ENCODE peak calls at places on chromosomes 7 and 10, in five cellular contexts. A is brain microvascular endothelial cell, W is OCI-LY7, R is neuronal stem cell, M is gastrocnemius medialis. N is an unnamed sample.

GRCh38 chr7:152176797-152177196 is 151.3 kb downstream of the GALNT11 start:
- DNase-seq in M (no peak), W (no peak), R (no peak), A (no peak), N (no peak)

GRCh38 chr10:104274762-104275721 is 6.1 kb downstream of the GSTO2 start:
- DNase-seq in M (no peak), A (no peak), R (no peak), W (peak), N (no peak)

GRCh38 chr7:251446-252175 is 38.4 kb upstream of the FOXL3 start:
- DNase-seq in M (no peak), W (no peak), A (no peak), R (no peak), N (no peak)

GRCh38 chr7:116706668-116707126 is 34.7 kb downstream of the MET start:
- DNase-seq in A (peak), W (no peak), M (peak), R (no peak), N (no peak)

GRCh38 chr7:101678713-101679112 is 49.6 kb upstream of the MYL10 start:
- DNase-seq in A (peak), M (no peak), W (no peak), R (no peak), N (peak)

GRCh38 chr10:120460776-120461175 is 3.7 kb downstream of the PLPP4 start:
- DNase-seq in R (no peak), A (peak), M (no peak), W (no peak), N (no peak)

GRCh38 chr7:47720141-47720906 is 138.4 kb upstream of the TNS3 start:
- DNase-seq in R (no peak), A (peak), W (peak), M (peak), N (no peak)

GRCh38 chr10:103197177-103197576 is 4.1 kb upstream of the NT5C2 start:
- DNase-seq in A (peak), W (no peak), R (no peak), M (peak), N (peak)

GRCh38 chr7:12719141-12719919 is 31.9 kb downstream of the ARL4A start:
- DNase-seq in A (peak), W (no peak), M (no peak), R (no peak), N (peak)

GRCh38 chr10:62196528-62196927 is 72.1 kb downstream of the RTKN2 start:
- DNase-seq in W (no peak), A (no peak), R (no peak), M (no peak), N (no peak)

GRCh38 chr7:159102681-159103381 is 41.8 kb downstream of the VIPR2 start:
- DNase-seq in M (no peak), R (no peak), A (no peak), W (no peak), N (peak)

GRCh38 chr7:141045126-141045841 is 28.6 kb upstream of the TMEM178B start:
- DNase-seq in R (no peak), W (no peak), A (peak), M (no peak), N (no peak)

GRCh38 chr10:22433875-22434274 is 88.6 kb downstream of the SPAG6 start:
- DNase-seq in W (no peak), A (peak), R (no peak), M (no peak), N (no peak)

GRCh38 chr10:33337335-33337854 is 2.9 kb upstream of the NRP1 start:
- DNase-seq in R (peak), A (peak), W (no peak), M (no peak), N (peak)

GRCh38 chr10:43851030-43851429 is 202.3 kb upstream of the ZNF32 start:
- DNase-seq in W (no peak), M (no peak), A (no peak), R (no peak), N (no peak)

GRCh38 chr10:29542723-29543122 is 92.0 kb downstream of the SVIL start:
- DNase-seq in W (no peak), M (no peak), A (no peak), R (no peak), N (no peak)

GRCh38 chr10:54469587-54470323 is 331.3 kb downstream of the PCDH15 start:
- DNase-seq in A (no peak), R (no peak), M (no peak), W (no peak), N (no peak)

GRCh38 chr7:114405427-114405826 is 9.2 kb upstream of the FOXP2 start:
- DNase-seq in R (no peak), A (no peak), M (no peak), W (no peak), N (no peak)

GRCh38 chr10:128130051-128130450 is 3.8 kb upstream of the MKI67 start:
- DNase-seq in R (no peak), W (no peak), M (no peak), A (no peak), N (no peak)

GRCh38 chr7:100007887-100008286 is 7.5 kb upstream of the ZKSCAN1 start:
- DNase-seq in R (no peak), A (no peak), W (no peak), M (no peak), N (no peak)

GRCh38 chr10:58351616-58352578 is 17.1 kb downstream of the UBE2D1 start:
- DNase-seq in M (no peak), W (no peak), R (no peak), A (no peak), N (no peak)

GRCh38 chr10:114647545-114648138 is 10.4 kb downstream of the ABLIM1 start:
- DNase-seq in W (no peak), R (no peak), M (no peak), A (peak), N (no peak)

GRCh38 chr7:101402081-101402779 is 39.6 kb downstream of the COL26A1 start:
- DNase-seq in W (no peak), R (peak), A (peak), M (no peak), N (no peak)

GRCh38 chr7:137501561-137501960 is 158.0 kb upstream of the PTN start:
- DNase-seq in W (no peak), M (no peak), R (no peak), A (no peak), N (no peak)

GRCh38 chr7:16668049-16668858 is 22.3 kb downstream of the BZW2 start:
- DNase-seq in W (no peak), A (peak), R (no peak), M (peak), N (peak)

GRCh38 chr7:94059747-94060146 is 55.6 kb upstream of the BET1 start:
- DNase-seq in R (no peak), M (no peak), W (peak), A (peak), N (no peak)

GRCh38 chr7:1662101-1662500 is 8.0 kb upstream of the ELFN1 start:
- DNase-seq in A (no peak), M (no peak), R (no peak), W (no peak), N (no peak)

GRCh38 chr10:116410351-116410750 is 17.3 kb upstream of the PNLIPRP3 start:
- DNase-seq in A (no peak), R (no peak), M (no peak), W (no peak), N (no peak)

GRCh38 chr7:41544241-41544640 is 158.6 kb downstream of the INHBA start:
- DNase-seq in R (no peak), M (no peak), A (no peak), W (no peak), N (no peak)

GRCh38 chr10:58998924-58999713 is 177.3 kb upstream of the PHYHIPL start:
- DNase-seq in W (no peak), A (no peak), R (no peak), M (peak), N (peak)

GRCh38 chr7:109879429-109879828 is 1211.5 kb upstream of the LRRN3 start:
- DNase-seq in W (no peak), R (no peak), A (no peak), M (no peak), N (no peak)

GRCh38 chr7:27814054-27814453 is 74.1 kb downstream of the TAX1BP1 start:
- DNase-seq in A (no peak), M (no peak), R (no peak), W (no peak), N (no peak)
- H3K27ac ChIP-seq in A (no peak), M (no peak), R (no peak), W (no peak), N (no peak)

DNA sequence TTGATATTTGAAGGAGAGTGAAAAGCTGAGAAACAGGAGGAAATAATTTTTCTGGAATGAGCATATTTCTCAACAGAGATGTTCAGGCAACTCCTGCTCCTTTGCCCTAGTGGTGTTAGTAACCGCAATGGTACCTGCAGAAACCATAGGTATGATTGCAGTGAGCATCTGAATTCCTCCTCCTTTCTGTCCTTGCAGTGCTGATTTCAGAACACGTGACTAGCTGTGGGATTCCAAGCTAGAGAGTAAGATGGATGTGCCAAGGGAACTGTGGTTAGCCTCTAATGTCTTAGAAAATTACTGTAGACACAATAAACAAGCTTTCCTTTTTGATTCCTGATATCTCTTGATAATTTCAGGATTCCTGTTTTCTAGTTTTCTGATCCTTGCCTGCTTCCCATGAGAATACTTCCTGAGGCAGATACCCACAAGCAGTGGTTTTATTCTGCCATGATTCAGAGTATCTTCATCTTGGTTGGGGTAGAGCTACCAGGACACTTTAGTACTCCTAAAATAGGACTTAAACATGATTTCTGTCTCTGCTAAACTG is 27.5 kb downstream of the LRGUK start:
- DNase-seq in A (no peak), M (no peak), W (no peak), R (no peak), N (no peak)
- H3K27ac ChIP-seq in A (no peak), M (no peak), W (no peak), R (no peak), N (no peak)

GRCh38 chr7:23913016-23913415 is 203.0 kb downstream of the STK31 start:
- DNase-seq in W (no peak), A (no peak), R (no peak), M (no peak), N (no peak)

GRCh38 chr7:23915196-23915595 is 205.2 kb downstream of the STK31 start:
- DNase-seq in M (no peak), R (no peak), A (no peak), W (no peak), N (no peak)

GRCh38 chr7:23907012-23907411 is 197.0 kb downstream of the STK31 start:
- DNase-seq in M (no peak), R (no peak), A (no peak), W (no peak), N (no peak)

DNA sequence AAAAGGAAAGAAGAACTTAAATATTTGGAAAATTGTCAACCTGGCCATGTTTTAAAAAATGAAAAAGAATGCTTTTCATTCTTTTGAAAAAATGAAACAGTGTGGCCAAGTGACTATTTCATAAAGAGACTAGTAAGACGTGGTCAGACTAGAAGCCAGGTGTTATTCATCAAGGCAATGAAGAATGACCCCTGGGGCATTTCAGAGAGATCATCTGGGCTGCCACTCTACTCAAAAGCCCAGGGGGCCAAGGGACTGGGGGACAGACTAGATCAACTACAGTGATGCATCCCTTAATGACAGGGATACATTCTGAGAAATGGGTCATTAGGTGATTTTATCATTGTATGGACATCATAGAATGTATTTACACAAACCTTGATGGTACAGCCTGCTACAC is 199.4 kb downstream of the STK31 start:
- DNase-seq in M (no peak), W (no peak), A (no peak), R (no peak), N (no peak)
- H3K27ac ChIP-seq in M (no peak), W (no peak), A (no peak), R (no peak), N (no peak)

DNA sequence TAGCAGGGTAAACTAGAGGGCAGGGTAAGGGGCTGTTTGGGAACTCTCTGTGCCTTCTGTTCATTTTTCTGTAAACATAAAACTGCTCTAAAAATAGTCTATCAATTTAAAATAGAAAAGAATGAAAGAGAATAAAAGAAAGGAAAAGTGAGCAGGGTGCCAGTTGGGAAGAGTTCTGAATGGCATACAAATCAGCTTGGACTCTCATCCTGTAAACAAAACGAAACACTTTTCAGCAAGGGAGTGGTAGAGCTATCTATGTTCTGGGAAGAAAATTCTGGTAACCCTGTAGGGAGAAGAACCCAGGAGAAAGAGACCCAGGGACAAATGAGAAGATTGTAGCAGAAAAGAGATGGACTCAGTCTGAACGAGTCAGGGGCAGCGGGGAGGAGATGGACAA is 24.6 kb downstream of the SCRN1 start:
- DNase-seq in W (no peak), M (no peak), R (no peak), A (no peak), N (no peak)
- H3K27ac ChIP-seq in W (no peak), M (no peak), R (no peak), A (no peak), N (no peak)